ENCODE peak calls at places on chromosomes 3 and 15, in four cellular contexts. F, N, Z and I are unnamed samples.

GRCh38 chr15:92810418-92811138 is 89.5 kb upstream of the CHD2 start:
- DNase-seq in F (no peak), N (peak), Z (peak), I (no peak)

GRCh38 chr15:78272776-78273175 is 8.4 kb downstream of the DNAJA4 start:
- DNase-seq in F (no peak), N (no peak), Z (no peak), I (no peak)

GRCh38 chr3:114144909-114145688 is 33.8 kb downstream of the DRD3 start:
- DNase-seq in F (no peak), N (peak), Z (peak), I (no peak)

GRCh38 chr15:74396146-74396438 is 28.6 kb upstream of the CYP11A1 start:
- DNase-seq in F (no peak), N (peak), Z (no peak), I (no peak)

GRCh38 chr3:4899654-4900236 is 79.5 kb upstream of the BHLHE40 start:
- DNase-seq in F (no peak), N (peak), Z (no peak), I (no peak)

GRCh38 chr3:141237701-141238521 is 6.3 kb downstream of the PXYLP1 start:
- DNase-seq in F (no peak), N (no peak), Z (peak), I (no peak)

GRCh38 chr3:178982138-178982537 is 89.5 kb downstream of the ZMAT3 start:
- DNase-seq in F (no peak), N (peak), Z (peak), I (no peak)

GRCh38 chr15:81825136-81825535 is 220.7 kb downstream of the MEX3B start:
- DNase-seq in F (no peak), N (no peak), Z (no peak), I (no peak)

GRCh38 chr15:67133738-67134576 is 68.6 kb downstream of the SMAD3 start:
- DNase-seq in F (peak), N (peak), Z (peak), I (no peak)

GRCh38 chr3:128482857-128483656 is 9.9 kb downstream of the GATA2 start:
- DNase-seq in F (no peak), N (peak), Z (peak), I (peak)

GRCh38 chr3:140470962-140471361 is 206.9 kb upstream of the TRIM42 start:
- DNase-seq in F (no peak), N (peak), Z (no peak), I (no peak)

GRCh38 chr3:148718982-148719862 is 21.5 kb downstream of the AGTR1 start:
- DNase-seq in F (no peak), N (peak), Z (peak), I (no peak)

GRCh38 chr3:188282871-188283270 is 128.9 kb downstream of the LPP start:
- DNase-seq in F (no peak), N (no peak), Z (no peak), I (no peak)

GRCh38 chr3:45010718-45011355 is 15.3 kb upstream of the CLEC3B start:
- DNase-seq in F (no peak), N (peak), Z (peak), I (no peak)

GRCh38 chr3:111890051-111890580 is 31.1 kb downstream of the PHLDB2 start:
- DNase-seq in F (no peak), N (no peak), Z (no peak), I (no peak)

GRCh38 chr3:195001961-195002861 is 268.7 kb downstream of the XXYLT1 start:
- DNase-seq in F (no peak), N (peak), Z (peak), I (peak)

GRCh38 chr3:149783576-149783975 is 8.8 kb downstream of the ANKUB1 start:
- DNase-seq in F (no peak), N (peak), Z (peak), I (peak)

GRCh38 chr3:53022647-53023046 is 23.2 kb downstream of the SFMBT1 start:
- DNase-seq in F (no peak), N (no peak), Z (no peak), I (no peak)

GRCh38 chr3:134090031-134090430 is 60.3 kb upstream of the SLCO2A1 start:
- DNase-seq in F (no peak), N (peak), Z (no peak), I (no peak)

GRCh38 chr3:116087431-116087830 is 357.9 kb downstream of the LSAMP start:
- DNase-seq in F (no peak), N (no peak), Z (no peak), I (no peak)